ENCODE peak calls at places on chromosomes 1 and 21, in six cellular contexts. A, W, C, Z, G and E are unnamed samples.
A peak's percentile ranks its signal among the peaks of the same experiment; 100 is the strongest.

GRCh38 chr1:54016343-54017282 is 1.4 kb downstream of the LDLRAD1 start:
- DNase-seq in C (no peak), W (no peak), A (peak; percentile 8), G (peak; percentile 14), Z (no peak), E (peak; percentile 14)

GRCh38 chr1:46569116-46569515 is 17.7 kb upstream of the KNCN start:
- DNase-seq in Z (no peak), C (no peak), A (no peak), G (no peak), W (no peak), E (no peak)

GRCh38 chr1:39955547-39956539 is 898 bp downstream of the MFSD2A start:
- DNase-seq in Z (no peak), C (peak; percentile 75), W (peak; percentile 40), A (peak; percentile 29), G (peak; percentile 44), E (peak; percentile 80)

GRCh38 chr1:15727866-15728534 is 8.1 kb upstream of the SLC25A34 start:
- DNase-seq in W (no peak), C (no peak), G (no peak), A (no peak), Z (no peak), E (no peak)

GRCh38 chr21:35925497-35925896 is 134.8 kb downstream of the SETD4 start:
- DNase-seq in W (peak; percentile 8), A (peak; percentile 28), C (peak; percentile 9), G (peak; percentile 90), Z (no peak), E (no peak)

GRCh38 chr1:50705041-50705440 is 255.0 kb downstream of the FAF1 start:
- DNase-seq in A (no peak), Z (no peak), C (no peak), G (no peak), W (no peak), E (no peak)

GRCh38 chr1:95226781-95227660 is 7.0 kb upstream of the RWDD3 start:
- DNase-seq in W (no peak), C (no peak), A (no peak), Z (no peak), G (peak; percentile 35), E (no peak)

GRCh38 chr1:44802306-44803061 is 2.3 kb downstream of the PLK3 start:
- DNase-seq in W (no peak), A (no peak), C (no peak), G (no peak), Z (peak; percentile 19), E (no peak)

GRCh38 chr1:24768873-24769605 is 23.8 kb downstream of the CLIC4 start:
- DNase-seq in C (no peak), G (no peak), Z (no peak), W (no peak), A (no peak), E (no peak)

GRCh38 chr21:33945652-33946270 is 30.2 kb upstream of the ATP5PO start:
- DNase-seq in Z (no peak), G (no peak), A (no peak), W (no peak), C (no peak), E (no peak)

GRCh38 chr1:50742523-50742922 is 217.5 kb downstream of the FAF1 start:
- DNase-seq in C (no peak), G (no peak), W (no peak), A (no peak), Z (no peak), E (no peak)

GRCh38 chr1:53949023-53949611 is 3.0 kb downstream of the LRRC42 start:
- DNase-seq in Z (no peak), A (peak; percentile 40), G (peak; percentile 69), W (peak; percentile 41), C (peak; percentile 66), E (peak; percentile 38)

GRCh38 chr1:68331117-68331865 is 99.0 kb upstream of the WLS start:
- DNase-seq in W (no peak), C (no peak), A (peak; percentile 90), Z (no peak), G (peak; percentile 51), E (no peak)

GRCh38 chr1:158035976-158036583 is 42.6 kb downstream of the KIRREL1 start:
- DNase-seq in Z (no peak), W (peak; percentile 33), C (peak; percentile 30), G (peak; percentile 81), A (peak; percentile 70), E (no peak)

GRCh38 chr1:155008015-155008941 is 5.7 kb downstream of the ZBTB7B start:
- DNase-seq in C (no peak), Z (peak; percentile 49), W (no peak), G (no peak), A (no peak), E (no peak)

GRCh38 chr1:86435327-86435726 is 11.4 kb downstream of the CLCA2 start:
- DNase-seq in W (no peak), C (no peak), A (no peak), Z (no peak), G (no peak), E (no peak)

GRCh38 chr1:93680121-93681094 is 1.2 kb downstream of the BCAR3 start:
- DNase-seq in W (peak; percentile 74), A (peak; percentile 91), Z (peak; percentile 86), G (peak; percentile 93), C (peak; percentile 88), E (peak; percentile 86)

GRCh38 chr1:29962356-29962755 is 726.0 kb downstream of the PTPRU start:
- DNase-seq in C (no peak), G (no peak), A (no peak), W (no peak), Z (no peak), E (no peak)

GRCh38 chr1:113233441-113233840 is 156.9 kb upstream of the MAGI3 start:
- DNase-seq in Z (no peak), W (no peak), A (no peak), G (no peak), C (no peak), E (no peak)

GRCh38 chr1:218715961-218716669 is 371.0 kb downstream of the TGFB2 start:
- DNase-seq in A (no peak), C (no peak), W (no peak), Z (no peak), G (no peak), E (no peak)

GRCh38 chr1:43951021-43951985 is 4.6 kb downstream of the IPO13 start:
- DNase-seq in A (no peak), G (no peak), C (no peak), W (no peak), Z (no peak), E (no peak)

DNA sequence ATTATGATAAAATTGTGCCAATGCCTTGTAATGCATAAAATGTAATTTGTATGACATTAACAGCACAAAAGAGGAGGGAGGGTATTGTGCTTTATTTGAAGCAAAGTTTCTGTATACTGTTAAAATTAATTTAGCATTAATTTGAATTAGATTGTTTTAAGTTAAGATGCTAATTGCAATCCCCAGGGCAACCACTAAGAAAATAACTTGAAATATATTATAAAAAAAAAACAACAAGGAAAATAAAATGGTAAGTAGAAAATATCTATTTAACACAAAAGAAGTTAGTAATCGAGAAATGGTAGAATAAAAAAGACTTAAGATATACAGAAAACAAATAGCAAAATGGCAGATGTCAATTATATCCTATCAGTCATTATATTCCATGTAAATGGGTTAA is 131.4 kb upstream of the KAZN start:
- DNase-seq in W (no peak), Z (no peak), G (no peak), A (no peak), C (no peak), E (no peak)
- TF ChIP-seq CTCF in W (no peak), Z (no peak), G (no peak), A (no peak), C (no peak), E (no peak)

GRCh38 chr1:234605983-234606730 is 3.8 kb downstream of the IRF2BP2 start:
- DNase-seq in Z (peak; percentile 46), G (peak; percentile 79), W (no peak), A (peak; percentile 70), C (peak; percentile 30), E (no peak)
- TF ChIP-seq CTCF in Z (no peak), G (no peak), W (no peak), A (peak; percentile 20), C (peak; percentile 63), E (no peak)

GRCh38 chr21:37168666-37169065 is 95.6 kb downstream of the TTC3 start:
- DNase-seq in G (peak; percentile 14), C (no peak), Z (no peak), W (no peak), A (no peak), E (no peak)

GRCh38 chr21:37172646-37173045 is 94.5 kb downstream of the VPS26C start:
- DNase-seq in W (no peak), C (no peak), A (no peak), Z (no peak), G (no peak), E (no peak)

GRCh38 chr21:37165606-37166005 is 92.6 kb downstream of the TTC3 start:
- DNase-seq in C (no peak), G (no peak), W (no peak), A (peak; percentile 48), Z (no peak), E (no peak)

GRCh38 chr21:37164742-37165141 is 91.7 kb downstream of the TTC3 start:
- DNase-seq in A (peak; percentile 47), W (no peak), Z (no peak), C (no peak), G (peak; percentile 42), E (no peak)

GRCh38 chr21:37166733-37167132 is 93.7 kb downstream of the TTC3 start:
- DNase-seq in W (no peak), A (no peak), Z (no peak), G (peak; percentile 26), C (peak; percentile 33), E (peak; percentile 13)
- TF ChIP-seq CTCF in W (no peak), A (no peak), Z (peak; percentile 45), G (no peak), C (peak; percentile 70), E (peak; percentile 8)

GRCh38 chr1:161766102-161766981 is at the start of gene ATF6:
- DNase-seq in A (peak; percentile 94), Z (peak; percentile 89), C (peak; percentile 85), G (peak; percentile 96), W (peak; percentile 71), E (peak; percentile 73)
- TF ChIP-seq CTCF in A (no peak), Z (no peak), C (peak; percentile 4), G (no peak), W (no peak), E (no peak)

DNA sequence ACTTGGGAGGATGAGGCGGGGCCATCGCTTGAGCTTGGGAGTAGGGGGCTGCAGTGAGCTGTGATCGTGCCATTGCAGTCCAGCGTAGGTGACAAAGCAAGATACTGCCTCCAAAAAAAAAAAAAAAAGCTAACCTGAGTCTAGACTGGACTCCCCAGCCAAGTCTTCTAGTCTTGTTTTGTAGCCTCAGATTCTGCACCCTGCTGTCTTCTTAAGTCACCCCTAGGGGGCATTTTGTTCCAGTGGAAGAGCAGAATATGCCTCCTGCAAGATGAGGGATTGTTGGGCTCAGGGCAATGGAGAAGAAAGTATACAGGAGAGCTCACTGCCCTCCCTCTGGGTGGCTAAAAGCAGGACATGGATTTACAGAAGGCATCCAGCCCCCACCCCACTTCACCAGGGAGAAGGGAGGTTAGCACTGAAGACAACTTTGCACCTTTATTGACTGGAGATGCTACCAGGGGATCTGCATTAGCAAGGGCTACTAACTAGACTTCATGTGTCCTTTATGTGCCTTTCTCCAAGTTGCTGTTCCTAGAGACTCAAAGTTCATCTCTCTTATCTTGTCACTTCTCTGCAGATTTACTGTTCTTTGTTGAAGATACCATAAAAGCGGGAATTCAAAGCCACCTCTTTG is 15.3 kb upstream of the RNF187 start:
- DNase-seq in Z (no peak), G (peak; percentile 59), A (peak; percentile 56), C (peak; percentile 85), W (no peak), E (peak; percentile 65)
- TF ChIP-seq CTCF in Z (peak; percentile 54), G (peak; percentile 69), A (peak; percentile 58), C (peak; percentile 87), W (peak; percentile 43), E (peak; percentile 54)